ENCODE peak calls at places on chromosomes 7 and 10, in seven cellular contexts. One of them, this sample, is unnamed.

GRCh38 chr7:79452495-79453265 is 787 bp downstream of the MAGI2 start:
- DNase-seq in NCI-H1417: no peak
- DNase-seq in HEK293T: peak; percentile 19
- DNase-seq in activated T-cell treated with anti-CD3 and anti-CD28 coated beads, Interleukin-2, amount 50 U/mL, for 1 hour: no peak
- DNase-seq in NCI-H2107: no peak
- DNase-seq in GM13976: peak; percentile 16
- DNase-seq in KG1: no peak
- DNase-seq in this sample: no peak

GRCh38 chr7:66524738-66525137 is 103.9 kb upstream of the KCTD7 start:
- DNase-seq in NCI-H1417: no peak
- DNase-seq in HEK293T: no peak
- DNase-seq in activated T-cell treated with anti-CD3 and anti-CD28 coated beads, Interleukin-2, amount 50 U/mL, for 1 hour: no peak
- DNase-seq in NCI-H2107: no peak
- DNase-seq in GM13976: no peak
- DNase-seq in KG1: no peak
- DNase-seq in this sample: no peak

GRCh38 chr10:113041841-113042745 is 92.0 kb downstream of the TCF7L2 start:
- DNase-seq in NCI-H1417: no peak
- DNase-seq in HEK293T: no peak
- DNase-seq in activated T-cell treated with anti-CD3 and anti-CD28 coated beads, Interleukin-2, amount 50 U/mL, for 1 hour: no peak
- DNase-seq in NCI-H2107: no peak
- DNase-seq in GM13976: no peak
- DNase-seq in KG1: no peak
- DNase-seq in this sample: no peak

GRCh38 chr10:113007343-113007771 is 57.3 kb downstream of the TCF7L2 start:
- DNase-seq in NCI-H1417: no peak
- DNase-seq in HEK293T: no peak
- DNase-seq in activated T-cell treated with anti-CD3 and anti-CD28 coated beads, Interleukin-2, amount 50 U/mL, for 1 hour: no peak
- DNase-seq in NCI-H2107: no peak
- DNase-seq in GM13976: no peak
- DNase-seq in KG1: no peak
- DNase-seq in this sample: no peak

GRCh38 chr10:77445562-77445961 is 192.0 kb downstream of the KCNMA1 start:
- DNase-seq in NCI-H1417: no peak
- DNase-seq in HEK293T: no peak
- DNase-seq in activated T-cell treated with anti-CD3 and anti-CD28 coated beads, Interleukin-2, amount 50 U/mL, for 1 hour: no peak
- DNase-seq in NCI-H2107: no peak
- DNase-seq in GM13976: no peak
- DNase-seq in KG1: no peak
- DNase-seq in this sample: no peak

GRCh38 chr10:35463105-35463867 is 127.0 kb downstream of the CCNY start:
- DNase-seq in NCI-H1417: no peak
- DNase-seq in HEK293T: no peak
- DNase-seq in activated T-cell treated with anti-CD3 and anti-CD28 coated beads, Interleukin-2, amount 50 U/mL, for 1 hour: no peak
- DNase-seq in NCI-H2107: no peak
- DNase-seq in GM13976: no peak
- DNase-seq in KG1: no peak
- DNase-seq in this sample: no peak

GRCh38 chr10:110420401-110421193 is 77.1 kb upstream of the DUSP5 start:
- DNase-seq in NCI-H1417: peak; percentile 53
- DNase-seq in HEK293T: no peak
- DNase-seq in activated T-cell treated with anti-CD3 and anti-CD28 coated beads, Interleukin-2, amount 50 U/mL, for 1 hour: no peak
- DNase-seq in NCI-H2107: no peak
- DNase-seq in GM13976: no peak
- DNase-seq in KG1: no peak
- DNase-seq in this sample: no peak

GRCh38 chr10:38094923-38095574 is 912 bp downstream of the ZNF37A start:
- DNase-seq in NCI-H1417: no peak
- DNase-seq in HEK293T: peak; percentile 3
- DNase-seq in activated T-cell treated with anti-CD3 and anti-CD28 coated beads, Interleukin-2, amount 50 U/mL, for 1 hour: peak; percentile 19
- DNase-seq in NCI-H2107: peak; percentile 1
- DNase-seq in GM13976: no peak
- DNase-seq in KG1: no peak
- DNase-seq in this sample: no peak

GRCh38 chr7:131164025-131164899 is 163.4 kb upstream of the MKLN1 start:
- DNase-seq in NCI-H1417: no peak
- DNase-seq in HEK293T: no peak
- DNase-seq in activated T-cell treated with anti-CD3 and anti-CD28 coated beads, Interleukin-2, amount 50 U/mL, for 1 hour: no peak
- DNase-seq in NCI-H2107: no peak
- DNase-seq in GM13976: no peak
- DNase-seq in KG1: no peak
- DNase-seq in this sample: no peak

GRCh38 chr7:136677456-136678365 is 190.7 kb upstream of the CHRM2 start:
- DNase-seq in NCI-H1417: peak; percentile 44
- DNase-seq in HEK293T: no peak
- DNase-seq in activated T-cell treated with anti-CD3 and anti-CD28 coated beads, Interleukin-2, amount 50 U/mL, for 1 hour: no peak
- DNase-seq in NCI-H2107: no peak
- DNase-seq in GM13976: no peak
- DNase-seq in KG1: no peak
- DNase-seq in this sample: no peak

GRCh38 chr7:47284691-47285246 is 297.1 kb downstream of the TNS3 start:
- DNase-seq in NCI-H1417: no peak
- DNase-seq in HEK293T: no peak
- DNase-seq in activated T-cell treated with anti-CD3 and anti-CD28 coated beads, Interleukin-2, amount 50 U/mL, for 1 hour: no peak
- DNase-seq in NCI-H2107: no peak
- DNase-seq in GM13976: no peak
- DNase-seq in KG1: no peak
- DNase-seq in this sample: no peak

GRCh38 chr10:131859341-131860020 is 41.3 kb upstream of the PPP2R2D start:
- DNase-seq in NCI-H1417: no peak
- DNase-seq in HEK293T: no peak
- DNase-seq in activated T-cell treated with anti-CD3 and anti-CD28 coated beads, Interleukin-2, amount 50 U/mL, for 1 hour: no peak
- DNase-seq in NCI-H2107: no peak
- DNase-seq in GM13976: no peak
- DNase-seq in KG1: no peak
- DNase-seq in this sample: no peak

This sample was measured in SIG-M5.